ENCODE peak calls at places on chromosomes 3 and 15, in ten cellular contexts. F, O, P, G, Z, J, R, Q, C and X are unnamed samples.

GRCh38 chr3:24387493-24387892 is 107.2 kb downstream of the THRB start:
- DNase-seq in J (no peak), Z (no peak), Q (no peak), C (no peak), P (no peak), F (no peak), O (peak; percentile 69), R (no peak), G (no peak), X (no peak)

GRCh38 chr15:66080791-66081475 is 172.6 kb downstream of the MEGF11 start:
- DNase-seq in G (no peak), Z (no peak), Q (no peak), J (no peak), O (peak; percentile 61), C (no peak), F (no peak), R (no peak), P (no peak), X (no peak)

GRCh38 chr3:29083607-29084120 is 197.2 kb upstream of the RBMS3 start:
- DNase-seq in G (no peak), Z (no peak), F (no peak), J (no peak), C (no peak), Q (no peak), P (no peak), R (no peak), O (no peak), X (no peak)

GRCh38 chr3:132669256-132669777 is 9.2 kb downstream of the UBA5 start:
- DNase-seq in J (no peak), R (peak; percentile 28), Z (no peak), P (no peak), G (no peak), C (no peak), Q (no peak), F (no peak), O (no peak), X (no peak)

GRCh38 chr3:14633819-14634424 is 17.6 kb upstream of the CCDC174 start:
- DNase-seq in J (peak; percentile 41), F (peak; percentile 39), Z (peak; percentile 34), O (peak; percentile 29), C (peak; percentile 67), P (peak; percentile 64), Q (peak; percentile 32), G (no peak), R (peak; percentile 82), X (no peak)

GRCh38 chr3:149529099-149529498 is 54.6 kb downstream of the TM4SF4 start:
- DNase-seq in G (no peak), Z (no peak), Q (no peak), J (no peak), C (no peak), O (no peak), R (no peak), P (no peak), F (no peak), X (no peak)

GRCh38 chr3:66138336-66139234 is 82.2 kb upstream of the SLC25A26 start:
- DNase-seq in Q (peak; percentile 65), C (no peak), G (peak; percentile 48), F (no peak), R (peak; percentile 85), J (peak; percentile 43), Z (peak; percentile 42), P (no peak), O (peak; percentile 80), X (peak; percentile 54)

GRCh38 chr3:89380006-89380405 is 272.6 kb downstream of the EPHA3 start:
- DNase-seq in O (no peak), Q (no peak), G (no peak), J (peak; percentile 1), Z (no peak), P (no peak), F (no peak), C (no peak), R (no peak), X (no peak)

GRCh38 chr3:94226058-94226457 is 163.2 kb downstream of the NSUN3 start:
- DNase-seq in G (no peak), J (no peak), O (peak; percentile 5), R (no peak), Z (no peak), P (no peak), F (no peak), Q (no peak), C (no peak), X (no peak)

GRCh38 chr15:46126581-46126980 is 491.8 kb downstream of the SQOR start:
- DNase-seq in G (no peak), C (no peak), J (no peak), R (no peak), O (no peak), F (no peak), Z (no peak), P (no peak), Q (no peak), X (no peak)

GRCh38 chr3:42749753-42750231 is 23.3 kb downstream of the CCDC13 start:
- DNase-seq in C (no peak), Z (no peak), O (peak; percentile 64), R (peak; percentile 8), P (no peak), F (no peak), J (no peak), G (no peak), Q (no peak), X (no peak)

GRCh38 chr3:96169111-96169510 is 645.3 kb upstream of the EPHA6 start:
- DNase-seq in F (no peak), J (no peak), P (no peak), Q (no peak), G (no peak), C (no peak), R (no peak), Z (no peak), O (no peak), X (no peak)

GRCh38 chr3:21718161-21718765 is 32.7 kb downstream of the ZNF385D start:
- DNase-seq in J (no peak), G (no peak), Z (no peak), R (peak; percentile 25), C (no peak), F (no peak), O (peak; percentile 94), P (no peak), Q (no peak), X (no peak)

GRCh38 chr3:8464668-8465067 is 37.0 kb upstream of the LMCD1 start:
- DNase-seq in F (no peak), Z (no peak), R (no peak), Q (no peak), J (no peak), O (no peak), P (no peak), G (no peak), C (no peak), X (no peak)

GRCh38 chr3:52317601-52318000 is 1.5 kb downstream of the DNAH1 start:
- DNase-seq in P (peak; percentile 73), F (peak; percentile 62), R (peak; percentile 54), Q (peak; percentile 58), G (peak; percentile 57), O (peak; percentile 78), J (no peak), Z (peak; percentile 47), C (no peak), X (peak; percentile 83)